ENCODE peak calls at places on chromosomes 5 and 9, in six cellular contexts. O, R, L, M, H and S are unnamed samples.

GRCh38 chr5:154249786-154250185 is 59.3 kb downstream of the GALNT10 start:
- DNase-seq in M (no peak), R (no peak), O (no peak), H (no peak), L (no peak), S (no peak)

GRCh38 chr5:135239461-135240282 is 159.4 kb downstream of the MACROH2A1 start:
- DNase-seq in L (no peak), O (no peak), H (no peak), R (no peak), M (no peak), S (no peak)

GRCh38 chr5:98769256-98770157 is 4.0 kb upstream of the RGMB start:
- DNase-seq in M (peak), H (no peak), O (peak), L (peak), R (no peak), S (peak)

GRCh38 chr9:107906074-107906473 is 416.5 kb upstream of the KLF4 start:
- DNase-seq in R (no peak), L (no peak), M (no peak), H (no peak), O (no peak), S (peak)

GRCh38 chr9:100074989-100075388 is 23.8 kb downstream of the ERP44 start:
- DNase-seq in H (no peak), L (no peak), R (no peak), M (no peak), O (no peak), S (no peak)

GRCh38 chr9:87685871-87686519 is 39.9 kb upstream of the CTSL start:
- DNase-seq in M (no peak), H (no peak), R (no peak), L (no peak), O (no peak), S (no peak)

GRCh38 chr9:34177906-34178697 is 741 bp upstream of the UBAP1 start:
- DNase-seq in O (no peak), L (no peak), R (no peak), M (no peak), H (no peak), S (no peak)

GRCh38 chr5:77683171-77683732 is 44.7 kb upstream of the OTP start:
- DNase-seq in H (no peak), M (no peak), L (no peak), O (no peak), R (no peak), S (no peak)

GRCh38 chr5:87069974-87070608 is 197.6 kb upstream of the RASA1 start:
- DNase-seq in L (peak), M (peak), O (peak), H (no peak), R (no peak), S (no peak)

GRCh38 chr5:119470851-119471451 is 18.7 kb downstream of the HSD17B4 start:
- DNase-seq in L (peak), R (no peak), M (peak), H (no peak), O (peak), S (no peak)

GRCh38 chr5:149840226-149840825 is 104.3 kb downstream of the PDE6A start:
- DNase-seq in R (no peak), M (no peak), O (no peak), L (no peak), H (no peak), S (no peak)

GRCh38 chr5:134059758-134060495 is 54.6 kb upstream of the TCF7 start:
- DNase-seq in O (no peak), M (no peak), R (no peak), L (no peak), H (no peak), S (no peak)

GRCh38 chr5:112917453-112918005 is 4.5 kb downstream of the REEP5 start:
- DNase-seq in M (peak), H (no peak), L (no peak), O (peak), R (no peak), S (no peak)

GRCh38 chr5:147037517-147038205 is 159.1 kb upstream of the PPP2R2B start:
- DNase-seq in L (no peak), M (no peak), O (peak), R (no peak), H (no peak), S (no peak)

GRCh38 chr9:35277649-35278359 is 116.0 kb downstream of the UNC13B start:
- DNase-seq in M (no peak), R (no peak), O (no peak), L (no peak), H (no peak), S (no peak)

GRCh38 chr9:129898205-129898604 is 62.9 kb downstream of the USP20 start:
- DNase-seq in O (no peak), H (no peak), R (no peak), L (no peak), M (no peak), S (no peak)

GRCh38 chr5:83513491-83513890 is 41.9 kb downstream of the VCAN start:
- DNase-seq in H (no peak), R (no peak), L (no peak), M (no peak), O (no peak), S (no peak)

GRCh38 chr9:132575005-132575609 is 7.3 kb upstream of the BARHL1 start:
- DNase-seq in O (peak), H (peak), M (peak), L (peak), R (no peak), S (no peak)

GRCh38 chr5:179974281-179974945 is 66.7 kb upstream of the TBC1D9B start:
- DNase-seq in L (no peak), M (no peak), R (no peak), O (no peak), H (no peak), S (no peak)

GRCh38 chr5:38576442-38576841 is 20.0 kb upstream of the LIFR start:
- DNase-seq in M (no peak), L (no peak), O (no peak), R (no peak), H (no peak), S (no peak)

GRCh38 chr9:127463891-127464290 is 12.6 kb downstream of the LRSAM1 start:
- DNase-seq in H (no peak), R (no peak), L (no peak), M (no peak), O (no peak), S (no peak)

GRCh38 chr5:41368158-41368557 is 142.2 kb downstream of the PLCXD3 start:
- DNase-seq in H (no peak), R (no peak), O (no peak), L (no peak), M (no peak), S (no peak)

GRCh38 chr5:76807296-76807695 is 11.5 kb upstream of the F2RL1 start:
- DNase-seq in O (peak), H (no peak), L (no peak), R (no peak), M (no peak), S (no peak)

GRCh38 chr5:155728857-155729683 is 597.9 kb upstream of the SGCD start:
- DNase-seq in L (no peak), R (no peak), O (no peak), M (no peak), H (no peak), S (no peak)

GRCh38 chr5:146283344-146283761 is 55.3 kb upstream of the POU4F3 start:
- DNase-seq in O (peak), H (no peak), M (no peak), L (no peak), R (no peak), S (no peak)

GRCh38 chr9:124769451-124770358 is 1.4 kb downstream of the NR6A1 start:
- DNase-seq in H (no peak), L (peak), M (peak), O (peak), R (no peak), S (peak)

GRCh38 chr9:33167949-33168535 is 906 bp upstream of the B4GALT1 start:
- DNase-seq in M (peak), L (no peak), R (no peak), O (no peak), H (no peak), S (no peak)

GRCh38 chr9:81737871-81738507 is 48.6 kb upstream of the TLE1 start:
- DNase-seq in L (no peak), M (peak), H (no peak), O (peak), R (peak), S (no peak)

GRCh38 chr9:6133346-6134063 is 82.1 kb upstream of the IL33 start:
- DNase-seq in H (no peak), L (peak), R (no peak), O (no peak), M (no peak), S (no peak)

GRCh38 chr5:60196382-60197113 is 303.0 kb upstream of the PDE4D start:
- DNase-seq in R (no peak), H (no peak), L (no peak), M (peak), O (peak), S (no peak)

GRCh38 chr5:96692436-96692835 is 30.3 kb downstream of the CAST start:
- DNase-seq in O (no peak), H (no peak), M (no peak), L (no peak), R (no peak), S (no peak)

GRCh38 chr5:32767948-32768427 is 56.9 kb downstream of the NPR3 start:
- DNase-seq in R (no peak), M (no peak), O (peak), L (no peak), H (no peak), S (no peak)

GRCh38 chr5:172920447-172920849 is 38.8 kb upstream of the RPL26L1 start:
- DNase-seq in L (no peak), H (no peak), O (no peak), R (no peak), M (no peak), S (no peak)